ENCODE peak calls at places on chromosome 4, in five cellular contexts. R is cerebellar cortex; Q is putamen; P is stimulated activated CD8-positive, alpha-beta memory T cell treated with anti-CD3 and anti-CD28 coated beads, Interleukin-15, amount 100 ng/mL, for 24 hours; G is endodermal cell. N is an unnamed sample.

GRCh38 chr4:57102050-57102564 is 8.1 kb downstream of the IGFBP7 start:
- DNase-seq in G (no peak), R (no peak), P (no peak), Q (no peak), N (no peak)

GRCh38 chr4:145180298-145181090 is at the start of gene OTUD4:
- DNase-seq in R (peak), G (peak), Q (peak), P (peak), N (peak)

GRCh38 chr4:87092389-87093141 is 127.9 kb downstream of the KLHL8 start:
- DNase-seq in Q (no peak), R (no peak), P (no peak), G (no peak), N (no peak)

GRCh38 chr4:86452323-86452995 is 92.6 kb upstream of the MAPK10 start:
- DNase-seq in Q (no peak), R (no peak), G (no peak), P (no peak), N (no peak)

GRCh38 chr4:8745828-8746225 is 125.8 kb downstream of the HMX1 start:
- DNase-seq in G (peak), P (no peak), Q (no peak), R (no peak), N (peak)

GRCh38 chr4:111213520-111213919 is 590.6 kb upstream of the PITX2 start:
- DNase-seq in R (no peak), P (no peak), Q (no peak), G (no peak), N (no peak)

GRCh38 chr4:76954489-76954888 is 4.9 kb downstream of the SEPTIN11 start:
- DNase-seq in Q (no peak), P (no peak), R (peak), G (no peak), N (no peak)

GRCh38 chr4:915041-915474 is 17.1 kb downstream of the GAK start:
- DNase-seq in G (no peak), Q (no peak), P (no peak), R (no peak), N (no peak)

GRCh38 chr4:161894493-161895167 is 269.2 kb downstream of the FSTL5 start:
- DNase-seq in R (no peak), G (no peak), Q (no peak), P (no peak), N (no peak)

GRCh38 chr4:108796173-108796572 is 33.3 kb upstream of the ETNPPL start:
- DNase-seq in P (no peak), G (no peak), Q (no peak), R (no peak), N (no peak)

GRCh38 chr4:118356731-118357130 is 3.9 kb upstream of the PRSS12 start:
- DNase-seq in Q (no peak), R (no peak), G (no peak), P (no peak), N (no peak)

GRCh38 chr4:78784255-78784654 is 8.1 kb downstream of the BMP2K start:
- DNase-seq in R (no peak), Q (no peak), G (no peak), P (no peak), N (no peak)

GRCh38 chr4:114911141-114911540 is 202.3 kb downstream of the NDST4 start:
- DNase-seq in Q (no peak), R (no peak), G (no peak), P (no peak), N (no peak)

GRCh38 chr4:16991455-16991854 is 93.0 kb upstream of the LDB2 start:
- DNase-seq in G (peak), R (no peak), P (no peak), Q (no peak), N (peak)

GRCh38 chr4:36322921-36323354 is 41.5 kb downstream of the DTHD1 start:
- DNase-seq in R (no peak), Q (no peak), P (no peak), G (no peak), N (no peak)

GRCh38 chr4:17283832-17284231 is 228.1 kb downstream of the QDPR start:
- DNase-seq in P (no peak), Q (no peak), G (no peak), R (no peak), N (no peak)

GRCh38 chr4:65089666-65090065 is 580.6 kb downstream of the EPHA5 start:
- DNase-seq in P (no peak), Q (no peak), R (no peak), G (no peak), N (peak)

GRCh38 chr4:8726344-8726851 is 133.8 kb downstream of the CPZ start:
- DNase-seq in P (no peak), Q (no peak), G (peak), R (no peak), N (peak)

N was measured in islet precursor cell.